ENCODE peak calls at places on chromosome 7, in five cellular contexts. One of them, this sample, is unnamed.

GRCh38 chr7:99733448-99733847 is 1.5 kb downstream of the CYP3A7 start:
- DNase-seq in SK-N-SH: no peak
- DNase-seq in HCT116: no peak
- DNase-seq in GM23338: peak
- DNase-seq in breast epithelium: no peak
- DNase-seq in this sample: peak

GRCh38 chr7:103116511-103116910 is 32.4 kb downstream of the NAPEPLD start:
- DNase-seq in SK-N-SH: no peak
- DNase-seq in HCT116: no peak
- DNase-seq in GM23338: no peak
- DNase-seq in breast epithelium: no peak
- DNase-seq in this sample: no peak

GRCh38 chr7:151819826-151820225 is 57.1 kb downstream of the PRKAG2 start:
- DNase-seq in SK-N-SH: no peak
- DNase-seq in HCT116: no peak
- DNase-seq in GM23338: no peak
- DNase-seq in breast epithelium: no peak
- DNase-seq in this sample: no peak

GRCh38 chr7:138402749-138403148 is 57.3 kb upstream of the TRIM24 start:
- DNase-seq in SK-N-SH: no peak
- DNase-seq in HCT116: no peak
- DNase-seq in GM23338: no peak
- DNase-seq in breast epithelium: no peak
- DNase-seq in this sample: no peak

GRCh38 chr7:94088560-94088959 is 84.4 kb upstream of the BET1 start:
- DNase-seq in SK-N-SH: no peak
- DNase-seq in HCT116: no peak
- DNase-seq in GM23338: no peak
- DNase-seq in breast epithelium: no peak
- DNase-seq in this sample: no peak

GRCh38 chr7:157337316-157338149 is 729 bp downstream of the DNAJB6 start:
- DNase-seq in SK-N-SH: peak
- DNase-seq in HCT116: no peak
- DNase-seq in GM23338: no peak
- DNase-seq in breast epithelium: peak
- DNase-seq in this sample: no peak

GRCh38 chr7:82506702-82507101 is 63.1 kb upstream of the CACNA2D1 start:
- DNase-seq in SK-N-SH: no peak
- DNase-seq in HCT116: no peak
- DNase-seq in GM23338: no peak
- DNase-seq in breast epithelium: peak
- DNase-seq in this sample: no peak

GRCh38 chr7:94304878-94305277 is 89.8 kb upstream of the COL1A2 start:
- DNase-seq in SK-N-SH: no peak
- DNase-seq in HCT116: no peak
- DNase-seq in GM23338: no peak
- DNase-seq in breast epithelium: no peak
- DNase-seq in this sample: no peak

GRCh38 chr7:47392241-47392759 is 189.6 kb downstream of the TNS3 start:
- DNase-seq in SK-N-SH: no peak
- DNase-seq in HCT116: no peak
- DNase-seq in GM23338: no peak
- DNase-seq in breast epithelium: peak
- DNase-seq in this sample: no peak

GRCh38 chr7:84022686-84023308 is 171.8 kb downstream of the SEMA3A start:
- DNase-seq in SK-N-SH: no peak
- DNase-seq in HCT116: no peak
- DNase-seq in GM23338: no peak
- DNase-seq in breast epithelium: no peak
- DNase-seq in this sample: no peak

GRCh38 chr7:67518580-67518979 is 521.9 kb downstream of the TYW1 start:
- DNase-seq in SK-N-SH: no peak
- DNase-seq in HCT116: no peak
- DNase-seq in GM23338: no peak
- DNase-seq in breast epithelium: no peak
- DNase-seq in this sample: no peak

GRCh38 chr7:17946591-17946990 is 6.3 kb upstream of the SNX13 start:
- DNase-seq in SK-N-SH: no peak
- DNase-seq in HCT116: no peak
- DNase-seq in GM23338: no peak
- DNase-seq in breast epithelium: no peak
- DNase-seq in this sample: no peak

GRCh38 chr7:116351966-116352365 is 141.6 kb downstream of the TES start:
- DNase-seq in SK-N-SH: no peak
- DNase-seq in HCT116: no peak
- DNase-seq in GM23338: no peak
- DNase-seq in breast epithelium: no peak
- DNase-seq in this sample: no peak

GRCh38 chr7:116353614-116354013 is 143.3 kb downstream of the TES start:
- DNase-seq in SK-N-SH: no peak
- DNase-seq in HCT116: no peak
- DNase-seq in GM23338: no peak
- DNase-seq in breast epithelium: no peak
- DNase-seq in this sample: no peak

GRCh38 chr7:116355423-116355765 is 144.1 kb upstream of the CAV2 start:
- DNase-seq in SK-N-SH: no peak
- DNase-seq in HCT116: no peak
- DNase-seq in GM23338: no peak
- DNase-seq in breast epithelium: no peak
- DNase-seq in this sample: no peak

GRCh38 chr7:116354546-116355422 is 144.4 kb downstream of the TES start:
- DNase-seq in SK-N-SH: peak
- DNase-seq in HCT116: peak
- DNase-seq in GM23338: peak
- DNase-seq in breast epithelium: no peak
- DNase-seq in this sample: no peak

GRCh38 chr7:116354171-116354545 is 143.8 kb downstream of the TES start:
- DNase-seq in SK-N-SH: no peak
- DNase-seq in HCT116: no peak
- DNase-seq in GM23338: no peak
- DNase-seq in breast epithelium: no peak
- DNase-seq in this sample: no peak
- TF ChIP-seq CTCF in SK-N-SH: no peak
- TF ChIP-seq CTCF in HCT116: no peak
- TF ChIP-seq CTCF in GM23338: no peak
- TF ChIP-seq CTCF in breast epithelium: no peak
- TF ChIP-seq CTCF in this sample: no peak

GRCh38 chr7:71184136-71184535 is 52.2 kb downstream of the GALNT17 start:
- DNase-seq in SK-N-SH: no peak
- DNase-seq in HCT116: no peak
- DNase-seq in GM23338: no peak
- DNase-seq in breast epithelium: no peak
- DNase-seq in this sample: no peak

GRCh38 chr7:71184609-71185008 is 52.7 kb downstream of the GALNT17 start:
- DNase-seq in SK-N-SH: no peak
- DNase-seq in HCT116: no peak
- DNase-seq in GM23338: no peak
- DNase-seq in breast epithelium: no peak
- DNase-seq in this sample: no peak

GRCh38 chr7:71186535-71186934 is 54.6 kb downstream of the GALNT17 start:
- DNase-seq in SK-N-SH: no peak
- DNase-seq in HCT116: no peak
- DNase-seq in GM23338: no peak
- DNase-seq in breast epithelium: no peak
- DNase-seq in this sample: no peak

GRCh38 chr7:71182536-71182935 is 50.6 kb downstream of the GALNT17 start:
- DNase-seq in SK-N-SH: no peak
- DNase-seq in HCT116: no peak
- DNase-seq in GM23338: no peak
- DNase-seq in breast epithelium: no peak
- DNase-seq in this sample: no peak
- TF ChIP-seq POLR2AphosphoS5 in SK-N-SH: no peak
- TF ChIP-seq POLR2AphosphoS5 in HCT116: no peak
- TF ChIP-seq POLR2AphosphoS5 in GM23338: no peak
- TF ChIP-seq POLR2AphosphoS5 in breast epithelium: no peak
- TF ChIP-seq POLR2AphosphoS5 in this sample: no peak

DNA sequence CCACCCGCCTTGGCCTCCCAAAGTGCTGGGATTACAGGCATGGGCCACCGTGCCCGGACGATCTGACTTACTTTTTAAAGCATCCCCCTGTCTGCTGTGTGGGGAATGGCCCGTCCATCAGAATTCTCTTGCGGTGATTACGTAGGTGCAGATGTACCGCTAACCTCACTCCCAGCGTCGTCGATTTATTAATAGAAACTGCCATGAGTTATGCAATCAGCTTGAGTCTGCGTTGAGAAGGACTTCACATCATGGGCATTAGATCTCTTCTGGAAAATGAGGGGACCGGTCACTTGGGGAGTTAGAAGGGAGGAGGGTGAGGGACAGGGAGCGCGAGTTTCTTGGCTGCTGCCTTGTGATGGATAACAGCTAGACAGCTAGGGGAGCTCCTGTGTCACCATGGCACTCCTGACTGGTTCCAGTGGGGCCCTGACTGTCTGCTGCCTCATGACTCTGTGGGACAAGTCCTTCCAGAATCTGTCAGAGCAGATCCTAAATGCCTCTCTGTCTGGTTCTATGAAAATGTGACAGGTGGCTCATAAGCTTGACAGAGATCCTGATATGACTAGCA is 35.2 kb downstream of the POR start:
- DNase-seq in SK-N-SH: no peak
- DNase-seq in HCT116: no peak
- DNase-seq in GM23338: no peak
- DNase-seq in breast epithelium: no peak
- DNase-seq in this sample: no peak
- TF ChIP-seq CTCF in SK-N-SH: no peak
- TF ChIP-seq CTCF in HCT116: no peak
- TF ChIP-seq CTCF in GM23338: no peak
- TF ChIP-seq CTCF in breast epithelium: no peak
- TF ChIP-seq CTCF in this sample: no peak

GRCh38 chr7:991017-991728 is 8.2 kb downstream of the CYP2W1 start:
- DNase-seq in SK-N-SH: no peak
- DNase-seq in HCT116: no peak
- DNase-seq in GM23338: no peak
- DNase-seq in breast epithelium: no peak
- DNase-seq in this sample: no peak

GRCh38 chr7:994592-995308 is 11.8 kb downstream of the CYP2W1 start:
- DNase-seq in SK-N-SH: no peak
- DNase-seq in HCT116: no peak
- DNase-seq in GM23338: no peak
- DNase-seq in breast epithelium: no peak
- DNase-seq in this sample: no peak

GRCh38 chr7:991729-992444 is 8.9 kb downstream of the CYP2W1 start:
- DNase-seq in SK-N-SH: no peak
- DNase-seq in HCT116: no peak
- DNase-seq in GM23338: no peak
- DNase-seq in breast epithelium: no peak
- DNase-seq in this sample: no peak

GRCh38 chr7:992445-992741 is 9.4 kb downstream of the CYP2W1 start:
- DNase-seq in SK-N-SH: no peak
- DNase-seq in HCT116: no peak
- DNase-seq in GM23338: no peak
- DNase-seq in breast epithelium: no peak
- DNase-seq in this sample: no peak

GRCh38 chr7:992742-993607 is 10.0 kb downstream of the CYP2W1 start:
- DNase-seq in SK-N-SH: peak
- DNase-seq in HCT116: peak
- DNase-seq in GM23338: peak
- DNase-seq in breast epithelium: peak
- DNase-seq in this sample: peak
- TF ChIP-seq POLR2AphosphoS5 in SK-N-SH: peak
- TF ChIP-seq POLR2AphosphoS5 in HCT116: peak
- TF ChIP-seq POLR2AphosphoS5 in GM23338: peak
- TF ChIP-seq POLR2AphosphoS5 in breast epithelium: peak
- TF ChIP-seq POLR2AphosphoS5 in this sample: peak

DNA sequence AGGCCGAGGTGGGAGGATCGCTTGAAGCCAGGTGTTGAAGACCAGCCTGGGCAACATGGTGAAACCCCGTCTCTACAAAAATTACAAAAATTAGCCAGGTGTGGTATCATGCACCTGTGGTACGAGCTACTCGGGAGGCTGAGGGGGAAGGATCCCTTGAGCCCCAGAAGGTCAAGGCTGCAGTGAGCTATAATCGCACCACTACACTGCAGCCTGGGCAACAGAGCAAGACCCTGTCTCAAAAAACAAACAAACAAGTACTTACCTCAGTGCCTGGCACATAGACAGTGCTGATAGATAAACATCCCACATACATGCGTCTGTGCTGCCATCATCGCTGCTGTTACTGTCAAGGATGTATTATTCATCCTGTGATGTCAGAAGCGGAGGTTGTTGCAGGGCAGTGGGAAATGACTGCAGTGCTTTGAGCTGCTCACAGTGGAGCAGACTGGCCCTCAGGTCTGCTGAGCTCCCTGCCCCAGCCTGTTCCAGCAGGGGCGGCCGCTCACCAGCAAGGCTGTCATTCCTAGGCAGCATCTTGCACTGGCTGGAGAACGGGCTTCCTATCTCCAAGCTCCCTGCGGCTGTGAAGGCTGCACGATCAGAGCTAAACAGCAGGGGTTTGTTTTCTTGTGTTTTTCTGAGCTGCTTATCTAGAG is 18.6 kb downstream of the FOXK1 start:
- DNase-seq in SK-N-SH: no peak
- DNase-seq in HCT116: no peak
- DNase-seq in GM23338: no peak
- DNase-seq in breast epithelium: no peak
- DNase-seq in this sample: no peak
- TF ChIP-seq CTCF in SK-N-SH: no peak
- TF ChIP-seq CTCF in HCT116: no peak
- TF ChIP-seq CTCF in GM23338: no peak
- TF ChIP-seq CTCF in breast epithelium: no peak
- TF ChIP-seq CTCF in this sample: no peak

DNA sequence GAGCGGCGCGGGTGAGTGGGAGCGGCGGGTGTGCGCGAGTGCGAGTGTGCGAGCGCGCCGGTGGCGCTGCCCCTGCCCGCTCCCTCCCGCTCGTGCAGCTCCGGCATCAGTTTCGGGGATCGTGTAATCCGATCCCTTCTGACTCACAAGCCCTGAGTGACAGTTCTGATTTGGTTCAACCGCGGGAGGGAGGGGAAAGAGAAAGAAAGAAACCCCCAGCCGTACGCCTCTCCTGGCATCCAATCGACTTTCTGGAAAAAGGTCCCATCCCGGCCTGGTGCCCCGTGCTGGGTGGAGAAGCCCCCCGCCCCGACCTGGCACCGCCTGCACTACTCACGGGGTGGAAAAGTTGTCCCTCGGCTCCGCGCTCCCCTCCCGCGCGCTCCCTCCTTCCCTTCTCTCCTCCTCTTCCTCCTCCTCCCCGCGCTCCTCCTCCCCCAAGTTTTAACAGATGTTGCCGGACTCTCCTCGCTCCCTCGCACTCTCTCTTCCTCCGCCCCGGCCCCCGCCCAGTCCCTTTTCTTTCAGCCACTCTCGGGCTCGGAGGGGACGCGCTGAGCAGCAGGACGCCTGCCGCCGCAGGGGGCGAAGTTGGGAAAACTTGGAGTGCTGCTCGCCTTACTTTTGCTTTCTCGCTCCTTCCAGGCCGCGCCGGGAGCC is at the start of gene GLI3:
- DNase-seq in SK-N-SH: peak
- DNase-seq in HCT116: no peak
- DNase-seq in GM23338: peak
- DNase-seq in breast epithelium: peak
- DNase-seq in this sample: peak
- TF ChIP-seq POLR2AphosphoS5 in SK-N-SH: no peak
- TF ChIP-seq POLR2AphosphoS5 in HCT116: no peak
- TF ChIP-seq POLR2AphosphoS5 in GM23338: no peak
- TF ChIP-seq POLR2AphosphoS5 in breast epithelium: peak
- TF ChIP-seq POLR2AphosphoS5 in this sample: peak